ENCODE peak calls at places on chromosomes 1 and 21, in four cellular contexts. K, N, A and Y are unnamed samples.
A peak's percentile ranks its signal among the peaks of the same experiment; 100 is the strongest.

GRCh38 chr1:31511848-31512615 is 64.3 kb upstream of the TINAGL1 start:
- DNase-seq in A (no peak), N (no peak), K (no peak), Y (no peak)

GRCh38 chr1:30371179-30371788 is 352.1 kb downstream of the MATN1 start:
- DNase-seq in N (no peak), A (no peak), K (peak; percentile 39), Y (no peak)

GRCh38 chr1:56484695-56485094 is 94.7 kb downstream of the PLPP3 start:
- DNase-seq in N (no peak), A (no peak), K (no peak), Y (no peak)

GRCh38 chr1:31013187-31013864 is 52.2 kb downstream of the PUM1 start:
- DNase-seq in K (no peak), N (no peak), A (no peak), Y (no peak)

GRCh38 chr21:16563795-16564194 is 834.0 kb downstream of the USP25 start:
- DNase-seq in A (no peak), K (no peak), N (no peak), Y (peak; percentile 66)

GRCh38 chr1:40757084-40757483 is 26.5 kb upstream of the KCNQ4 start:
- DNase-seq in N (no peak), A (no peak), K (no peak), Y (no peak)

GRCh38 chr1:231272880-231273279 is 31.9 kb downstream of the GNPAT start:
- DNase-seq in N (no peak), K (no peak), A (no peak), Y (no peak)

GRCh38 chr1:39410915-39411436 is 80.5 kb upstream of the BMP8A start:
- DNase-seq in A (peak; percentile 75), N (peak; percentile 86), K (peak; percentile 92), Y (no peak)

GRCh38 chr1:83515566-83516169 is 483.3 kb downstream of the TTLL7 start:
- DNase-seq in N (no peak), K (no peak), A (no peak), Y (no peak)

GRCh38 chr1:200923607-200924006 is 28.9 kb downstream of the INAVA start:
- DNase-seq in A (no peak), N (no peak), K (no peak), Y (no peak)

GRCh38 chr21:28439852-28440251 is 552.8 kb downstream of the LTN1 start:
- DNase-seq in N (peak; percentile 51), K (no peak), A (no peak), Y (no peak)

GRCh38 chr1:187009320-187009719 is 180.6 kb downstream of the PLA2G4A start:
- DNase-seq in K (no peak), N (no peak), A (no peak), Y (peak; percentile 13)

GRCh38 chr1:4655674-4656532 is 1.5 kb downstream of the AJAP1 start:
- DNase-seq in A (no peak), K (no peak), N (peak; percentile 22), Y (peak; percentile 84)

GRCh38 chr1:33471416-33471815 is 1.0 kb upstream of the ZSCAN20 start:
- DNase-seq in N (no peak), K (no peak), A (no peak), Y (no peak)

GRCh38 chr21:17343055-17343454 is 169.8 kb upstream of the CXADR start:
- DNase-seq in A (no peak), N (no peak), K (no peak), Y (no peak)

GRCh38 chr1:33903210-33903589 is 39.3 kb downstream of the HMGB4 start:
- DNase-seq in K (no peak), A (no peak), N (no peak), Y (no peak)

GRCh38 chr1:172948457-172948856 is 102.3 kb downstream of the TNFSF18 start:
- DNase-seq in A (no peak), N (no peak), K (no peak), Y (no peak)

GRCh38 chr1:172928412-172928811 is 122.3 kb downstream of the TNFSF18 start:
- DNase-seq in K (no peak), N (no peak), A (no peak), Y (no peak)

GRCh38 chr1:244989813-244990212 is 125.5 kb upstream of the HNRNPU start:
- DNase-seq in N (no peak), K (no peak), A (no peak), Y (no peak)

GRCh38 chr1:192793983-192794767 is 14.7 kb upstream of the RGS2 start:
- DNase-seq in K (no peak), A (no peak), N (no peak), Y (no peak)

GRCh38 chr1:90973897-90974798 is 47.7 kb downstream of the ZNF644 start:
- DNase-seq in N (no peak), K (no peak), A (no peak), Y (peak; percentile 21)

GRCh38 chr1:19765623-19766022 is 34.1 kb downstream of the TMCO4 start:
- DNase-seq in N (no peak), K (no peak), A (no peak), Y (no peak)

GRCh38 chr1:223343692-223344091 is 20.3 kb downstream of the SUSD4 start:
- DNase-seq in N (no peak), A (no peak), K (peak; percentile 25), Y (no peak)

GRCh38 chr1:247294282-247294681 is 37.4 kb downstream of the ZNF496 start:
- DNase-seq in N (no peak), A (no peak), K (peak; percentile 43), Y (no peak)

GRCh38 chr1:31799895-31800676 is 15.7 kb downstream of the SPOCD1 start:
- DNase-seq in N (no peak), K (peak; percentile 80), A (no peak), Y (no peak)

GRCh38 chr1:202565890-202566289 is 144.4 kb downstream of the SYT2 start:
- DNase-seq in K (no peak), N (no peak), A (no peak), Y (no peak)

GRCh38 chr1:201350884-201351283 is 26.6 kb downstream of the TNNT2 start:
- DNase-seq in A (no peak), K (no peak), N (no peak), Y (no peak)

GRCh38 chr1:247906504-247907047 is 11.2 kb downstream of the OR2W3 start:
- DNase-seq in N (no peak), A (no peak), K (no peak), Y (no peak)

GRCh38 chr1:226123212-226123560 is 60.7 kb downstream of the H3-3A start:
- DNase-seq in A (no peak), N (no peak), K (no peak), Y (no peak)

GRCh38 chr1:20440785-20441200 is 45.2 kb downstream of the CAMK2N1 start:
- DNase-seq in N (peak; percentile 42), A (peak; percentile 49), K (peak; percentile 72), Y (peak; percentile 17)

GRCh38 chr1:232793944-232794343 is 11.3 kb upstream of the MAP10 start:
- DNase-seq in K (no peak), A (no peak), N (no peak), Y (no peak)

GRCh38 chr1:204828352-204828850 is 42.3 kb upstream of the NFASC start:
- DNase-seq in K (no peak), A (no peak), N (peak; percentile 71), Y (peak; percentile 93)

GRCh38 chr1:109011335-109011734 is 30.6 kb downstream of the WDR47 start:
- DNase-seq in K (no peak), A (no peak), N (no peak), Y (no peak)

GRCh38 chr1:25926731-25927496 is 20.7 kb upstream of the STMN1 start:
- DNase-seq in A (no peak), K (no peak), N (no peak), Y (peak; percentile 53)

GRCh38 chr1:24009406-24009805 is 29.3 kb upstream of the SRSF10 start:
- DNase-seq in N (no peak), K (no peak), A (no peak), Y (no peak)
- TF ChIP-seq POLR2A in N (no peak), K (no peak), A (no peak), Y (no peak)

DNA sequence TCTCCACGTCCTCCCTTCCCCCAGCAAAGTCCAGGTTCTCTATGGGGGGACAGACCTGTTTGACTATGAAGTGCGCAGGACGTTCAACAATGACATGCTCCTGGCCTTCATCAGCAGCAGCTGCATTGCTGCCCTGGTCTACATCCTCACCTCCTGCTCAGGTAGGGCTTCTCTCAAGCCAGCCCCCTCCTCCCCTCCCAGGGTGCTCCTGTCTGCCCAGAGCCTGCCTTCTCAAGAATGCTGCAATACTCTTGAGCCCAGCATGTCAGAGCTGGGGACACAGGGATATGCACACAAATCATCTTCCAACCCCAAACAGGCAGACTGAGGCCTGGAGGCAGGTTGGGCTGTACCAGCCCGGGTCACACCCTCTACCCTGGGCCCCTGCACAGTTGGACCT is 35.4 kb downstream of the DISP3 start:
- DNase-seq in K (peak; percentile 56), A (peak; percentile 34), N (no peak), Y (no peak)
- TF ChIP-seq POLR2A in K (no peak), A (no peak), N (no peak), Y (no peak)

DNA sequence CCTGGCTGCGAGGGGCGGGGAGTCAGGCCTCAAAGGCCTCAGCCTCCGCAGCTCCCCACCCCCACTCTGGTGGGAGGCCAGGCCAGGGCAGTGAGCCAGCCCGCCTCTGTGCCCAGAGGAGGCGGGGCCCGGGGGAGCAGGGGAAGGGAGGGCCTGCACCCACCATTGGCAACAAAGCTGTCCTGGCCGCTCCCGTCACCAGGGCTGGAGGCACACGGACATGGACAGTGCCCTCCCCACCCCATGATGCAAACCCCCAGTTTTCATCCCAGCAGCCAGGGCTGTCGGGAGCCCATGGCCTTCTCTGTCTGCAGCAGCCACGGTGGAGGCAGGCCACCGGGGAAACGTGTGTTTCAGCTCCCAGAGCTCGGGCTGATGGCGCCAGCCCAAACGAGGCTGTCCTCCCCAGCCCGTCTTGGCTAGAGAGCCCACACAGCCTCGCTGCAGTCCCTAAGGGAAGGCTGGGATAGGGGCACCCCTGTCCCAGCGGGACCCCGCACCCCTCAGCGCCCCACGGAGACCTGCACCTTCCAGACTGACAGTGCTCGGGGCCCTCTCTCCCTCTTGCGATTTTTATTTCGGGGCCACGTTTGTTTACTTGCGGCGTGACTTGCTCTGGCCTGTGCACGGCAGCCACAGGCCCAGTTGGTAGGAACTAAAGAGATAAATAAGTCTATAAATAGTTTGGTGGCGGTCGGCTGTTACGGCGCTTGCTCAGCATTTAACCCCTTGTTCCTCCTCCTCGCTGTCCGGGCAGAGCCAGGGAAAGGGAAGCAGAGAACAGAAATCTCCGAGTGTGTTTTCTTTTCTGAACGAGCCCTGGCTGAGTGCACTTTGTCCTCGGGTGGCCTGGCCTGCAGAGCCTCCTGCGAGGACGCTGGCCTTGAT is 101.8 kb downstream of the PRDM16 start:
- DNase-seq in A (peak; percentile 76), K (peak; percentile 90), N (peak; percentile 72), Y (no peak)
- TF ChIP-seq POLR2A in A (no peak), K (no peak), N (no peak), Y (no peak)

DNA sequence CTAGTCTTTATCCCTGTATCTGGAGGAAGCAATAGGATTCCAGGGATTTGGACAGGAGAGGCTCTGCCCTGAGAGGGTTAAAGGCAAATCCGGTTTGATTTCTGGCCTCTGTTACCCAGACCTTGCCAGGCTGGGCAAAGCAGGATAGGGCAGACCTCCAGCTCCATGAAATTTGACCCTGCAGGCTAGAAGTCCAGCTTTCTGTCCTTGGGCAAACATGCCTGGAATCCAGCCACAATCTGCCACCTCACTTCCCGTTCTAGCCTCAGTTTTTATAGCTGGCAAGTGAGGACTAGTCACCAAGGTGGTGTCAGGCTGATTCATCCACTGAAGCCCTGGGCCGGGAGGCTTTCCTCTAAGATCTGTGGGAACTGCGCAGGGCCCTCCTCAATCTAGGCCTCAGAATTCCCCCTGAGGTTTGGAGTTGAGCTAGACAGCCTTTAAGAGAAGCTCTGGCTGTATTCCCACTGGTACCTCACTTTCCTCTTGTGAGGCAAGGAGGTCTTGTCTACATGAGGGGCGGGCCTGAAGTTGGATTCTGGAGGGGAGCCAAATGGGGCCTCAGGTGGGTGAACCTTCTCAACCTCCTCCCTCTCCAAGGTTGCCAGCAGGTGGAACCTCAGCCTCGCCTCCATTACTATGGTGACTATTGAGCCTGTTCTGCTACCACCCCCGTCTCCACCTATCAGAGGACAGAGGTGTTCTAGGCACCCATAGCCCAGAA is 7.0 kb upstream of the P3R3URF start:
- DNase-seq in N (peak; percentile 69), K (peak; percentile 89), A (peak; percentile 81), Y (no peak)
- TF ChIP-seq POLR2A in N (peak; percentile 35), K (no peak), A (no peak), Y (no peak)